ENCODE peak calls at places on chromosome 20, in four cellular contexts. One of them, this sample, is unnamed.

GRCh38 chr20:56440346-56441007 is 27.9 kb upstream of the RTF2 start:
- DNase-seq in HCT116: no peak
- DNase-seq in HepG2: no peak
- DNase-seq in K562: no peak
- DNase-seq in this sample: no peak

GRCh38 chr20:12040261-12040660 is 122.6 kb downstream of the BTBD3 start:
- DNase-seq in HCT116: no peak
- DNase-seq in HepG2: no peak
- DNase-seq in K562: no peak
- DNase-seq in this sample: no peak

GRCh38 chr20:25197173-25197869 is 1.8 kb downstream of the ENTPD6 start:
- DNase-seq in HCT116: no peak
- DNase-seq in HepG2: no peak
- DNase-seq in K562: no peak
- DNase-seq in this sample: no peak

GRCh38 chr20:4973330-4974097 is 27.8 kb downstream of the SLC23A2 start:
- DNase-seq in HCT116: no peak
- DNase-seq in HepG2: peak
- DNase-seq in K562: no peak
- DNase-seq in this sample: peak

GRCh38 chr20:31827059-31827458 is 7.9 kb downstream of the MYLK2 start:
- DNase-seq in HCT116: no peak
- DNase-seq in HepG2: no peak
- DNase-seq in K562: no peak
- DNase-seq in this sample: no peak

GRCh38 chr20:2749343-2749950 is 51.0 kb downstream of the CPXM1 start:
- DNase-seq in HCT116: no peak
- DNase-seq in HepG2: no peak
- DNase-seq in K562: no peak
- DNase-seq in this sample: no peak

GRCh38 chr20:6157345-6157744 is 34.5 kb upstream of the FERMT1 start:
- DNase-seq in HCT116: no peak
- DNase-seq in HepG2: no peak
- DNase-seq in K562: no peak
- DNase-seq in this sample: no peak

GRCh38 chr20:46568570-46569129 is 18.2 kb upstream of the OCSTAMP start:
- DNase-seq in HCT116: no peak
- DNase-seq in HepG2: peak
- DNase-seq in K562: no peak
- DNase-seq in this sample: no peak

GRCh38 chr20:36217226-36217625 is 19.1 kb upstream of the AAR2 start:
- DNase-seq in HCT116: peak
- DNase-seq in HepG2: peak
- DNase-seq in K562: peak
- DNase-seq in this sample: no peak

GRCh38 chr20:53500651-53501050 is 93.0 kb downstream of the ZNF217 start:
- DNase-seq in HCT116: no peak
- DNase-seq in HepG2: no peak
- DNase-seq in K562: no peak
- DNase-seq in this sample: no peak

GRCh38 chr20:8244637-8245036 is 112.6 kb downstream of the PLCB1 start:
- DNase-seq in HCT116: no peak
- DNase-seq in HepG2: peak
- DNase-seq in K562: no peak
- DNase-seq in this sample: no peak

GRCh38 chr20:44153636-44154043 is 33.3 kb downstream of the JPH2 start:
- DNase-seq in HCT116: no peak
- DNase-seq in HepG2: no peak
- DNase-seq in K562: no peak
- DNase-seq in this sample: no peak

GRCh38 chr20:3130051-3130600 is 29.5 kb downstream of the FASTKD5 start:
- DNase-seq in HCT116: no peak
- DNase-seq in HepG2: no peak
- DNase-seq in K562: no peak
- DNase-seq in this sample: no peak

GRCh38 chr20:24683676-24684075 is 214.2 kb downstream of the SYNDIG1 start:
- DNase-seq in HCT116: no peak
- DNase-seq in HepG2: no peak
- DNase-seq in K562: no peak
- DNase-seq in this sample: no peak

GRCh38 chr20:61222699-61223098 is 29.4 kb upstream of the CDH4 start:
- DNase-seq in HCT116: no peak
- DNase-seq in HepG2: no peak
- DNase-seq in K562: no peak
- DNase-seq in this sample: no peak

GRCh38 chr20:52192296-52193007 is 873 bp upstream of the ZFP64 start:
- DNase-seq in HCT116: peak
- DNase-seq in HepG2: peak
- DNase-seq in K562: peak
- DNase-seq in this sample: peak

GRCh38 chr20:53492212-53492611 is 101.4 kb downstream of the ZNF217 start:
- DNase-seq in HCT116: no peak
- DNase-seq in HepG2: peak
- DNase-seq in K562: no peak
- DNase-seq in this sample: no peak

GRCh38 chr20:38258545-38259223 is 1.9 kb downstream of the KIAA1755 start:
- DNase-seq in HCT116: no peak
- DNase-seq in HepG2: no peak
- DNase-seq in K562: no peak
- DNase-seq in this sample: no peak

GRCh38 chr20:47418061-47418616 is 61.6 kb upstream of the ZMYND8 start:
- DNase-seq in HCT116: no peak
- DNase-seq in HepG2: peak
- DNase-seq in K562: no peak
- DNase-seq in this sample: no peak

GRCh38 chr20:47574616-47575401 is 73.1 kb downstream of the NCOA3 start:
- DNase-seq in HCT116: no peak
- DNase-seq in HepG2: no peak
- DNase-seq in K562: no peak
- DNase-seq in this sample: no peak

GRCh38 chr20:59703046-59703445 is 98.7 kb downstream of the PHACTR3 start:
- DNase-seq in HCT116: no peak
- DNase-seq in HepG2: no peak
- DNase-seq in K562: no peak
- DNase-seq in this sample: no peak
- TF ChIP-seq CTCF in HCT116: no peak
- TF ChIP-seq CTCF in HepG2: no peak
- TF ChIP-seq CTCF in K562: no peak
- TF ChIP-seq CTCF in this sample: no peak

DNA sequence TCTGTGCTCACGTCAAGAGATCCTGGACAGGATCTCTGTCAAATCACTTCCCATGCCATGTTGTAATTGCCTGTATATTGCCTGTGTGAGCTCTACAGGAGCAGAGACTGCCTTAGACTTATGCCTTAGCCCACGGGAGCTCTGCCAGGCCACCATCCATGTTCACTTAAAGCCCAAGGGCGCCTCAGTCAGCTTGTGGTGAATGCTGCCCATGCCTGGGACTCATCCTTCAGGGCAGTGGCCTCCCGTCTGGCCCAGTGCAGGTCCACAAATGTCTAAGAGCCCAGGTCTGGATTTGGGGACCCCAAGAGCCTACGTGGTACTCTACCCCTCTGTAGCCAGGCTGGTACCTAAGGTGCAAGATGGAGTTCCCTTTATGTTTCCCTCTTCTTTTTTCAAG is 22.4 kb upstream of the BPIFA2 start:
- DNase-seq in HCT116: no peak
- DNase-seq in HepG2: no peak
- DNase-seq in K562: no peak
- DNase-seq in this sample: no peak
- TF ChIP-seq TCF7L2 in HCT116: no peak
- TF ChIP-seq TCF7L2 in HepG2: no peak
- TF ChIP-seq TCF7L2 in K562: no peak
- TF ChIP-seq TCF7L2 in this sample: no peak

DNA sequence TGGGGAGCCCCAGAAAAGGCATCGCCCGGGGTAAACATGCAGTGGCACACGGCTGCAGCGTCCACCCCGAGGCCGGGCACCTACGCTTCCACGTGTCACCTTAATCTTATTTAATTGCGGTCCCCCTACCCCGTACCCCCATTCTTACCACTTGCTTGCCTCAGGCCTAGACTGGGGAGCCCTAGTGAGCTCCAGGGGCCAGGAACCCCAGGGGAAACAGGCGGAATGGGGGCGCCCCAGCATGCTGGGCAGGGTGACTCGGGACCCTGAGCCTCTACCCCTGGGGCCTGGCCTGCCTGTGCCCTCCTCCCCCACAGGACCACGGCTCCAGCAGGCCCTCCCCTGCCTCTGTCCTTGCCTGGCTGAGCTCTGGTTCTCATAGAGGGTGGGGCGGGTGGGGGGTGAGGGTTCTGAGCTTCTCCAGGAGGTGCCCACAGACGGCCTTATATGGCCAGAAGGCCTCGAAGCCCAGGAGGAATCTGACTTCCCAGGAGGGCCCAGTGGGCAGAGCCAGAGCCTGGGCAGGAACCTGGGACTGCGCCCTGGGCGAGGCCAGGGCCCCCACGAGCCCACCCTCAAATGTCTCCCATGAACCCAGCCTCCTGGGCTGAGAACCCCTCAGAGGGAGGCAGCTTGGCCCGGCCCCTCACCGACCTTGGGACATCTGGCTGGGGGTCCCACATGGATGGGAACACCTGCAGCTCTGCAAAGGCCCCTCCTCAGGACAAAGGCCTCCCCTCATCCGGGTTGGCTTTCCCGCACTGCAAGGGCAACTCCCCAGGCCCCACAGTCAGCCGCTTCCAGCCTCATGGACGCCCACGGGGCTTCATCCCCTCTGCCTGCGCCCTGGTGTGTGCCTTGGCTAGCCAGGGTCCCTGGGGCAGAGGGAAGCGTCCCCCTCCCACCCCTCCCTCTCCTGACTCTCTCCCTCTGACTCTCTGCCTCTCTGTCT is 5.2 kb upstream of the LAMA5 start:
- DNase-seq in HCT116: no peak
- DNase-seq in HepG2: no peak
- DNase-seq in K562: no peak
- DNase-seq in this sample: no peak
- TF ChIP-seq POLR2AphosphoS5 in HCT116: no peak
- TF ChIP-seq POLR2AphosphoS5 in HepG2: no peak
- TF ChIP-seq POLR2AphosphoS5 in K562: no peak
- TF ChIP-seq POLR2AphosphoS5 in this sample: no peak

GRCh38 chr20:214383-214782 is 12.7 kb upstream of the DEFB129 start:
- DNase-seq in HCT116: no peak
- DNase-seq in HepG2: no peak
- DNase-seq in K562: no peak
- DNase-seq in this sample: no peak

GRCh38 chr20:217266-217665 is 9.8 kb upstream of the DEFB129 start:
- DNase-seq in HCT116: no peak
- DNase-seq in HepG2: no peak
- DNase-seq in K562: no peak
- DNase-seq in this sample: no peak

GRCh38 chr20:221258-221830 is 5.7 kb upstream of the DEFB129 start:
- DNase-seq in HCT116: no peak
- DNase-seq in HepG2: no peak
- DNase-seq in K562: no peak
- DNase-seq in this sample: no peak

GRCh38 chr20:215796-216195 is 11.3 kb upstream of the DEFB129 start:
- DNase-seq in HCT116: no peak
- DNase-seq in HepG2: no peak
- DNase-seq in K562: no peak
- DNase-seq in this sample: no peak

DNA sequence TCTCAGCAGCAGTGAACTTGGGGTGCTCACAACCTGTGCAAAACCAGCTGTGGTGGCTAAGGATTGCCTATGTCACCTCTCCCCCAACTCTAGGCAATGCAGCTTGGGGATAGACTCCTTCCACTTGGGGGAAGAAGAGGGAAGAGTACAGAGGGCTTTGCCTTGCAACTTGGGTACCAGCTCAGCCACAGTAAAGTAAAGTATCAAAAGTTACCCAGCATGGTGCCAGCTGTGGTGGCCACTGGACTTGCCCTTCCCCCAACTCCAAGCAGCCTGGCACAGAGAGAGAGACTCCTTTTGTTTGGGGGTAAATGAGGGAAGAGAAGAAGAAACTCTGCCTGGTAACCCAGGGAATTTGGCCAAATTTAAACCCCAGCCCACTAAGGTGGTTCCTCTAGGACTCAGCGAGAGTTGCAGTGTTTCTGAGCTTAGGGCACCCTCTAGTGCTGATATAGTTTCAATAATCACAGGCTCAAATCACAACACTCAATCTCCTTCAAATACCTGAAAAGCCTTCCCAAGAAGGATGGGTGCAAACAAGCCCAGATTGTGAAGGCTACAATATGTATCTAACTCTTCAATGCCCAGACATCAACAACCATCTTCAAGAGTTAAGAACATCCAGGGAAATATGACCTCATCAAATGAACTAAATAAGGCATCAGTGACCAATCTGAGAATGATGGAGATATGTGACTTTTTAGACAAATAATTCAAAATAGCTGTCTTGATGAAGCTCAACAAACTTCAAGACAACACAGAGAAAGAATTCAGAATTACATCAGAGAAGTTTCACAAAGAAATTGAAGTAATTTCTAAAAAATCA is 7.6 kb upstream of the DEFB129 start:
- DNase-seq in HCT116: peak
- DNase-seq in HepG2: peak
- DNase-seq in K562: no peak
- DNase-seq in this sample: peak
- TF ChIP-seq CTCF in HCT116: peak
- TF ChIP-seq CTCF in HepG2: peak
- TF ChIP-seq CTCF in K562: peak
- TF ChIP-seq CTCF in this sample: peak

DNA sequence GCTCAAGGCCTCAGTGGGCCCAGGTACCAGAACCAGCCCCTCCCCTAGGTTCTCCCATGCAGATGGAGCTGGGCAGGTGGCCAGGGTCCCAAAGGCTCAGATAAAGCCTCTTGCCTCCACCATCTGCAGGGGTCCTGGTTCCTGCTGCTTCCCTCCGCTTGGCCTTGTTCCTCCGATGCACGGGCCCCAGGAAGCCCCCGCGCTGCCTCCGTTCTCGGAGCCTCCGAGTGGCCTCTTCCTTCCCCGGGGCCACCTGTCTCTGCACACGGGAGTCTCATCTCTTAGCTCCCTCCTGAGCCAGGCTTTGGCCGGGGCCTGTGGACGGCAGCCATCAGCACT is 1.9 kb upstream of the PTK6 start:
- DNase-seq in HCT116: no peak
- DNase-seq in HepG2: no peak
- DNase-seq in K562: no peak
- DNase-seq in this sample: no peak
- TF ChIP-seq TCF7L2 in HCT116: no peak
- TF ChIP-seq TCF7L2 in HepG2: no peak
- TF ChIP-seq TCF7L2 in K562: no peak
- TF ChIP-seq TCF7L2 in this sample: no peak

DNA sequence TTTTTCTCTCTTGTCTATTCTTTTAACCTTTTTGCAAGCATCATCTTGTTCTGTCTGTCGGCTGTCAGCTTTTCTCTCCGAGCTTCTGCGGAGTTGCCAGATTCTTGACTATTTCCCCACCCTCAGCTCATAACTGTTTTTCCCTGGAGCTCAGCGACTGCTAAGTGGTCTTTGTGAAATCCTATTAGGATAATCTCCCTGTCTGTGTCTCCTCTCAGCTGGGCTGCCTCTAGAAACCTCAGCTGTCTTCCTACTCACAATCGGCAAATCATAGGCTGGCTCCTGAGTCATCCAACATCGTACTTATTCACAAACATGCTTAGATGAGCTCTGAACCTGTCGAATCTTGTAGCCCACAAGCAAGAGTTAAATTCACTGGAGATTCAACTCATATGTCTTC is 332.3 kb downstream of the PTPRT start:
- DNase-seq in HCT116: no peak
- DNase-seq in HepG2: no peak
- DNase-seq in K562: no peak
- DNase-seq in this sample: no peak
- TF ChIP-seq POLR2AphosphoS5 in HCT116: no peak
- TF ChIP-seq POLR2AphosphoS5 in HepG2: no peak
- TF ChIP-seq POLR2AphosphoS5 in K562: no peak
- TF ChIP-seq POLR2AphosphoS5 in this sample: no peak